ENCODE peak calls at places on chromosomes 12 and 14, in four cellular contexts. F is left ventricle myocardium inferior, A is fibroblast of lung, R is GM12865. D is an unnamed sample.

GRCh38 chr12:130577348-130577747 is 138.8 kb downstream of the RIMBP2 start:
- DNase-seq in F (no peak), A (no peak), R (no peak), D (no peak)

GRCh38 chr12:89225808-89226368 is 126.4 kb downstream of the DUSP6 start:
- DNase-seq in F (no peak), A (peak), R (peak), D (peak)

GRCh38 chr14:100775831-100776591 is 49.3 kb downstream of the DLK1 start:
- DNase-seq in F (no peak), A (peak), R (no peak), D (no peak)

GRCh38 chr14:39434401-39434800 is 2.2 kb upstream of the FBXO33 start:
- DNase-seq in F (no peak), A (no peak), R (no peak), D (no peak)

GRCh38 chr14:34874386-34875030 is 652 bp downstream of the BAZ1A start:
- DNase-seq in F (peak), A (peak), R (peak), D (peak)

GRCh38 chr14:58298880-58299664 is 717 bp downstream of the ARID4A start:
- DNase-seq in F (peak), A (no peak), R (peak), D (peak)

GRCh38 chr14:68715032-68715924 is 77.6 kb downstream of the ZFP36L1 start:
- DNase-seq in F (no peak), A (no peak), R (no peak), D (peak)

GRCh38 chr12:13027032-13027431 is 17.1 kb upstream of the FAM234B start:
- DNase-seq in F (no peak), A (no peak), R (no peak), D (no peak)

GRCh38 chr12:47216150-47216677 is 136.5 kb upstream of the AMIGO2 start:
- DNase-seq in F (peak), A (no peak), R (peak), D (no peak)

GRCh38 chr14:92494512-92494911 is 19.1 kb upstream of the RIN3 start:
- DNase-seq in F (no peak), A (no peak), R (peak), D (no peak)

GRCh38 chr12:111362687-111363475 is 6.0 kb downstream of the PHETA1 start:
- DNase-seq in F (no peak), A (no peak), R (no peak), D (no peak)

GRCh38 chr14:80933282-80933681 is 8.3 kb downstream of the CEP128 start:
- DNase-seq in F (no peak), A (no peak), R (no peak), D (no peak)

GRCh38 chr12:65408448-65408847 is 130.0 kb downstream of the MSRB3 start:
- DNase-seq in F (no peak), A (no peak), R (no peak), D (no peak)

GRCh38 chr12:130859128-130859527 is 12.7 kb upstream of the RAN start:
- DNase-seq in F (no peak), A (no peak), R (no peak), D (no peak)

GRCh38 chr12:96208346-96208745 is 14.2 kb downstream of the ELK3 start:
- DNase-seq in F (no peak), A (peak), R (no peak), D (peak)

GRCh38 chr12:108724054-108724889 is 7.0 kb downstream of the CORO1C start:
- DNase-seq in F (no peak), A (no peak), R (peak), D (peak)

GRCh38 chr12:127143020-127143419 is 1124.0 kb upstream of the TMEM132C start:
- DNase-seq in F (no peak), A (no peak), R (no peak), D (no peak)

GRCh38 chr12:93984005-93984404 is 164.4 kb upstream of the PLXNC1 start:
- DNase-seq in F (no peak), A (no peak), R (no peak), D (no peak)

GRCh38 chr14:44766285-44766684 is 195.5 kb downstream of the KLHL28 start:
- DNase-seq in F (no peak), A (no peak), R (no peak), D (no peak)

GRCh38 chr12:116717466-116718457 is 20.1 kb downstream of the SPRING1 start:
- DNase-seq in F (peak), A (peak), R (no peak), D (peak)

GRCh38 chr12:42587564-42588307 is 1.8 kb downstream of the PRICKLE1 start:
- DNase-seq in F (no peak), A (no peak), R (no peak), D (no peak)

GRCh38 chr12:110149104-110149660 is 25.0 kb downstream of the IFT81 start:
- DNase-seq in F (no peak), A (no peak), R (peak), D (no peak)

GRCh38 chr12:28421374-28421773 is 231.1 kb downstream of the CCDC91 start:
- DNase-seq in F (no peak), A (no peak), R (no peak), D (no peak)

GRCh38 chr14:80324649-80325048 is 113.3 kb upstream of the DIO2 start:
- DNase-seq in F (no peak), A (no peak), R (no peak), D (no peak)

GRCh38 chr12:45458238-45458637 is 242.3 kb downstream of the ANO6 start:
- DNase-seq in F (no peak), A (peak), R (no peak), D (no peak)

GRCh38 chr14:80310950-80311349 is 99.6 kb upstream of the DIO2 start:
- DNase-seq in F (no peak), A (no peak), R (no peak), D (peak)

GRCh38 chr12:53299101-53299453 is 418 bp upstream of the MYG1 start:
- DNase-seq in F (no peak), A (peak), R (no peak), D (peak)

GRCh38 chr12:113467514-113468364 is 3.9 kb downstream of the LHX5 start:
- DNase-seq in F (no peak), A (no peak), R (no peak), D (no peak)
- H3K4me3 ChIP-seq in F (peak), A (no peak), R (peak), D (peak)

GRCh38 chr14:21771671-21772070 is 98.1 kb upstream of the OR4E1 start:
- DNase-seq in F (no peak), A (no peak), R (no peak), D (no peak)

GRCh38 chr14:21768875-21769257 is 95.2 kb upstream of the OR4E1 start:
- DNase-seq in F (no peak), A (no peak), R (no peak), D (no peak)

DNA sequence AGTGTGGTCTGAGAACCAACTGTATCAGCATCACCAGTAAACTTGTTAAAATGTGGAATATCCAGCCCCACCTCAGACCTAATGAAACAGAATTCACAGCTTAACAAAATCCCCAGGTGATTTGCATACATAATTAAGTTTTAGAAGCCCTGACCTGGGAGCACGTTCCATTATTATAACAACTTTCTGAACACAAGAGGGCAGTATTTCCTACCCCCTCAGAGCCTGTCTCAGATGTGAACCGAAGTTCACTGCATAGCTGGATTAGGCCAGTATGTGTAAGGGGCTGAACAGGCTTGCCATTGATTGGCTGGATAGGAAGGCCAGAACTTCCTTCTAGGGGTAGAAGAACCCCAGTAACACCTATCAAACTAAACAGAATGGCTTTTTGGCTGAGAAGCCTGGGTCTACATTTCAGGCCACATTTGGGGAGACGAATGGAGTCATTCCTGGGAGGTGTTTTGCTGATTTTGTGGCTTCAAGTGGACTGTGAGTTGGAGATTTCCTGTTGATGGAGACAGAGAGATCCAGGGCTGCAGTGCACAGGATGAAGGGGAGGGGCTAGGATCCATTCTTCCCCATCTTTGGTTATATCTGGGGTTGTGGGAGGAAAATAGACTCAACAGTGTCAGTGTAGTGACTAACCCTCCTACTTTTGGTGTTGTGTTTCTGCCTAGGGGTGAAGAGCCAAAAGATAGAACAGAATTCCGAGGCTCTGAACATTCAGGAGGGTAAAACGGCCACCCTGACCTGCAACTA is 94.7 kb upstream of the OR4E1 start:
- DNase-seq in F (no peak), A (no peak), R (peak), D (no peak)
- TF ChIP-seq CTCF in F (peak), A (peak), R (peak), D (no peak)

DNA sequence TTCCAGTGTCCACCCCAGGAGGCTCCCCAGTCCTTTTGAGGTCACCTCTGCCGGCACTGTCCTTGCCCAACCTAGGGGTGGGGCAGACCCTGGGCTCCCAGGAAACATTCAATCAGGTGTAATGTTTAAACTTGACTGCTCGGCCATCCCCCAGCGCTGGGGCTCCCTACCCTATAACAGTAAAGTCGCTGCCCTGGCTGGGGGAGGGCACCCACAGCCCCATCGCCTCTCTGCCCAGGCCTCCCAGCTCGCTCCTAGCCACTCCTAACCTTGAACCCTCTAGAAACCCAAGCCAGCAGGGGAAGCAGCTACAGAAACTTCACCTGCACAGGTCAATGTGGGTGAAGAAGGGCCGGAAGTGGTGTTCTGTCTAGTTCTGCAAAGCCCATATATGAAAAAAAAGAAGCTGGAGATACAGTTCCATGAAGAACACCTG is 1.3 kb downstream of the CLMN start:
- DNase-seq in F (no peak), A (no peak), R (peak), D (no peak)
- H3K4me3 ChIP-seq in F (peak), A (no peak), R (peak), D (no peak)

DNA sequence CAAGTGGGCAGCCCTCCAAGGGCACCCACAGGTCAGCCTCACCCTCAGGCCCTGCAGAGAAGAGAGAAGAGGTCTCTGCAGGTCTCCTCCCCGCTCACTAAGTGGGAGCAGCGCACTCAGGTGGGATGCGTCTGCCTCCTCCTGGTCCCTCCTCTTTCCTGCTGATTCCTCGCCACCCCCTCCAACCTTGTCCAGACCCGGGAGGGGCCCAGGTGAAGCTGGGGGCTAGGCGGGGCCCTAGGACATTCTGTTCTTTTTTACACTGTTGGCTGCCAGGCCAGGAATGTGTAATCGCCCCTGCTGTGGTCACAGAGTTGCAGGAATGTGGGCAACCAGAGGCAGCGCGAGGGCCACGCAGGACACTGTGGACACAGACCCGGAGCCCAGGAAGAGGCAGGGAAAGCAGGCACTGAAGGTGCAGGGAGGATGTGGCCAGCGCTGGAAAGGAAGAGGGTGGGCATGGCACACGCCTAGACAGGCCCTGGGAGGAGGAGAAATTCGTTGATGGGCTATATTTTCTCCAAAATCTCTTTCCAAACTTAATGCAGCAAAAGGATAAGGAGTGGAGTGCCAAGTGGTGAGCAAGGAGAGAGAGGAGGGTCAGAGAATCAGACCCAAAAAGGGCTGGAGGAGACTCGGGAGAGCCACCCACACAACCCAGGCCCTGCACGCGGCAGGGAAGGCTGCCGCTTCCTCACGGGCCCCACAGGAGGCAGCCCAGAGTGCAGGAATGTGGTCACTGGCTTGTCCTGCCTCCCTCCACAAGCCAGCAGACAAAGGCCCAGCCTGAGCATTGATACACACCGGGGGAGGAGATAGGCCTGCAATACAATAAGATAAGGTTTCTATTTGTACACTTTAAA is 947 bp upstream of the SCNN1A start:
- DNase-seq in F (no peak), A (peak), R (no peak), D (peak)
- TF ChIP-seq CTCF in F (peak), A (peak), R (no peak), D (peak)

DNA sequence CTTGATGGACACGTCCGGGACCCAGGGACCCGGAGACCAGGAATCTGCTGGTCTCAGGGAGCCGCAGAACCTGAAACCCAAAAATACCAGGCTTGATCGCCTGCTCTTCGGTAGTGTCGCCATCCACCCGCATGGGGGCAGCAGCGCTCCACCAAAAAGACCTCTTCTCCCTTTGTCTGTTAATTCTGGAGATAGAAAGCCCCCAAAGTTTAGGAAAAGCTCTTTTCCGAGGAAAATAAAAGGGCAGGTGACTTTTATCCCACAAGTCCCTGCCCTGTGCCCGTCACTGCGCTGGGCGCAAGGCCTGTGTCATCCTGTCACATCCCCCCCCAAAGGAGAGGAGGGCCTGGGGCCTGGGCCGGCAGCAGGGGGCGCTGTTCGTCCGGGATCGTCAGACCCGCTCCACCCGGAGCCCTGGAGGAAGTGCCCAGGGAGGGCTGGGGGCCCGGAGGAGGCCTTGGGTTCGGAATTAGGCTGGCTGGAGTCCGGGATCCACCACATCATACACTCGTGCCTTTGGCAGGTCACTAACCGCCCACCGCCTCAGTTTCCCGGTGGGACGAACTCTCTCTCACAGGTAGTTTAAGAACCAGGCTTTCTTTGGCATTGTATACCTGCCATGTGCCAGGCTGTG is 31.9 kb downstream of the DAD1 start:
- DNase-seq in F (peak), A (peak), R (peak), D (peak)
- H3K4me3 ChIP-seq in F (peak), A (no peak), R (peak), D (peak)

GRCh38 chr12:131912526-131913274 is 16.4 kb upstream of the PUS1 start:
- DNase-seq in F (peak), A (peak), R (no peak), D (peak)
- TF ChIP-seq CTCF in F (no peak), A (no peak), R (no peak), D (no peak)